ENCODE peak calls at places on chromosomes 12 and 14, in five cellular contexts. U is progenitor cell of endocrine pancreas, Q is ELF-1, Y is fibroblast of mammary gland, P is uterus. D is an unnamed sample.

GRCh38 chr12:113220593-113221180 is 577 bp upstream of the TPCN1 start:
- DNase-seq in U (no peak), Q (no peak), P (no peak), Y (no peak), D (no peak)

GRCh38 chr14:31206536-31207286 is 882 bp downstream of the HECTD1 start:
- DNase-seq in Q (peak), Y (no peak), U (peak), P (no peak), D (no peak)

GRCh38 chr14:83006071-83006670 is 1472.5 kb upstream of the SEL1L start:
- DNase-seq in P (no peak), U (no peak), Y (no peak), Q (no peak), D (no peak)

GRCh38 chr14:60668431-60669112 is 19.3 kb upstream of the SIX1 start:
- DNase-seq in Q (no peak), U (no peak), P (no peak), Y (no peak), D (no peak)

GRCh38 chr12:64120568-64120967 is 101.5 kb downstream of the KICS2 start:
- DNase-seq in Y (no peak), U (no peak), Q (no peak), P (no peak), D (no peak)

GRCh38 chr12:71135812-71136176 is 22.0 kb downstream of the TSPAN8 start:
- DNase-seq in Q (no peak), Y (peak), U (no peak), P (no peak), D (no peak)

GRCh38 chr14:101074124-101075024 is 170.9 kb upstream of the RTL1 start:
- DNase-seq in U (peak), Q (no peak), Y (no peak), P (no peak), D (no peak)

GRCh38 chr12:6222009-6222702 is 22.0 kb downstream of the CD9 start:
- DNase-seq in Y (no peak), U (no peak), P (no peak), Q (peak), D (no peak)

GRCh38 chr14:63478024-63478423 is 65.2 kb downstream of the PPP2R5E start:
- DNase-seq in P (no peak), Y (no peak), U (no peak), Q (no peak), D (no peak)

GRCh38 chr12:47779301-47779942 is 6.4 kb downstream of the SLC48A1 start:
- DNase-seq in P (peak), Q (peak), Y (peak), U (peak), D (peak)

GRCh38 chr14:81164167-81164774 is 56.5 kb downstream of the GTF2A1 start:
- DNase-seq in Q (peak), Y (peak), U (no peak), P (peak), D (no peak)

GRCh38 chr14:91409991-91410401 is 7.6 kb downstream of the CCDC88C start:
- DNase-seq in Q (no peak), U (no peak), P (no peak), Y (no peak), D (no peak)

D was measured in ovary.